ENCODE peak calls at places on chromosomes 2 and 18, in nine cellular contexts. J, V, Y, H, C, P, X, D and U are unnamed samples.

GRCh38 chr2:46858697-46859080 is 56.9 kb downstream of the MCFD2 start:
- DNase-seq in J (no peak), V (no peak), Y (no peak), H (no peak), C (no peak), P (no peak), X (peak), D (no peak), U (no peak)

GRCh38 chr2:66441651-66442365 is 6.9 kb downstream of the MEIS1 start:
- DNase-seq in J (no peak), V (no peak), Y (peak), H (no peak), C (no peak), P (no peak), X (no peak), D (no peak), U (no peak)

GRCh38 chr18:23938901-23939341 is 75.6 kb upstream of the TTC39C start:
- DNase-seq in J (no peak), V (no peak), Y (no peak), H (no peak), C (no peak), P (no peak), X (no peak), D (no peak), U (no peak)

GRCh38 chr2:240452471-240453256 is 17.2 kb downstream of the GPC1 start:
- DNase-seq in J (no peak), V (peak), Y (peak), H (peak), C (peak), P (no peak), X (no peak), D (no peak), U (peak)

GRCh38 chr18:51253476-51253875 is 56.0 kb upstream of the MEX3C start:
- DNase-seq in J (no peak), V (no peak), Y (no peak), H (no peak), C (no peak), P (no peak), X (no peak), D (no peak), U (no peak)

GRCh38 chr18:36519358-36519757 is 221.8 kb downstream of the FHOD3 start:
- DNase-seq in J (no peak), V (no peak), Y (no peak), H (no peak), C (no peak), P (no peak), X (no peak), D (no peak), U (no peak)

GRCh38 chr2:201004370-201004769 is 40.9 kb upstream of the ORC2 start:
- DNase-seq in J (no peak), V (no peak), Y (no peak), H (no peak), C (no peak), P (no peak), X (no peak), D (no peak), U (no peak)

GRCh38 chr18:78526923-78527775 is 452.5 kb upstream of the SALL3 start:
- DNase-seq in J (no peak), V (no peak), Y (peak), H (no peak), C (peak), P (no peak), X (no peak), D (no peak), U (no peak)

GRCh38 chr2:128415768-128416039 is 97.0 kb upstream of the HS6ST1 start:
- DNase-seq in J (no peak), V (no peak), Y (no peak), H (no peak), C (no peak), P (no peak), X (no peak), D (no peak), U (no peak)

GRCh38 chr2:165953306-165953654 is 296 bp downstream of the TTC21B start:
- DNase-seq in J (no peak), V (no peak), Y (no peak), H (no peak), C (no peak), P (no peak), X (no peak), D (no peak), U (no peak)

GRCh38 chr2:47890711-47891368 is 15.5 kb downstream of the FBXO11 start:
- DNase-seq in J (no peak), V (no peak), Y (no peak), H (no peak), C (no peak), P (no peak), X (no peak), D (no peak), U (no peak)

GRCh38 chr18:28208268-28208667 is 31.3 kb upstream of the CDH2 start:
- DNase-seq in J (no peak), V (no peak), Y (no peak), H (no peak), C (no peak), P (no peak), X (no peak), D (no peak), U (no peak)

GRCh38 chr2:23436346-23437099 is 51.5 kb downstream of the KLHL29 start:
- DNase-seq in J (no peak), V (peak), Y (no peak), H (no peak), C (no peak), P (no peak), X (no peak), D (no peak), U (no peak)

GRCh38 chr2:46943881-46944798 is 28.5 kb upstream of the MCFD2 start:
- DNase-seq in J (peak), V (no peak), Y (no peak), H (no peak), C (no peak), P (peak), X (peak), D (no peak), U (no peak)

GRCh38 chr2:1511455-1511854 is 98.2 kb downstream of the TPO start:
- DNase-seq in J (no peak), V (no peak), Y (no peak), H (no peak), C (no peak), P (no peak), X (no peak), D (no peak), U (no peak)

GRCh38 chr2:156538083-156538504 is 101.9 kb downstream of the GPD2 start:
- DNase-seq in J (no peak), V (no peak), Y (no peak), H (no peak), C (no peak), P (no peak), X (no peak), D (no peak), U (no peak)

GRCh38 chr2:130828461-130828860 is 8.3 kb upstream of the ARHGEF4 start:
- DNase-seq in J (no peak), V (no peak), Y (no peak), H (no peak), C (no peak), P (no peak), X (peak), D (no peak), U (no peak)

GRCh38 chr18:8703181-8703638 is 2.1 kb upstream of the MTCL1 start:
- DNase-seq in J (no peak), V (no peak), Y (peak), H (no peak), C (no peak), P (no peak), X (no peak), D (no peak), U (no peak)

GRCh38 chr2:149421791-149422190 is 91.4 kb downstream of the LYPD6 start:
- DNase-seq in J (no peak), V (no peak), Y (no peak), H (no peak), C (no peak), P (no peak), X (no peak), D (no peak), U (no peak)

GRCh38 chr2:73291093-73291460 is 2.3 kb downstream of the EGR4 start:
- DNase-seq in J (peak), V (no peak), Y (peak), H (peak), C (peak), P (peak), X (peak), D (no peak), U (peak)

GRCh38 chr18:48842259-48843061 is 108.3 kb downstream of the SMAD7 start:
- DNase-seq in J (peak), V (no peak), Y (peak), H (no peak), C (no peak), P (no peak), X (peak), D (peak), U (no peak)

GRCh38 chr2:54638103-54638502 is 85.4 kb upstream of the EML6 start:
- DNase-seq in J (no peak), V (no peak), Y (no peak), H (no peak), C (no peak), P (no peak), X (no peak), D (no peak), U (no peak)

GRCh38 chr2:43246641-43247040 is 20.2 kb upstream of the ZFP36L2 start:
- DNase-seq in J (no peak), V (no peak), Y (no peak), H (no peak), C (no peak), P (no peak), X (no peak), D (no peak), U (no peak)

GRCh38 chr2:144943293-144943941 is 423.5 kb upstream of the ZEB2 start:
- DNase-seq in J (no peak), V (no peak), Y (no peak), H (no peak), C (no peak), P (no peak), X (no peak), D (no peak), U (no peak)

GRCh38 chr2:24163186-24163585 is 11.7 kb upstream of the FAM228A start:
- DNase-seq in J (no peak), V (no peak), Y (no peak), H (no peak), C (no peak), P (no peak), X (no peak), D (no peak), U (no peak)

GRCh38 chr18:47737198-47737830 is 193.1 kb downstream of the SMAD2 start:
- DNase-seq in J (no peak), V (peak), Y (no peak), H (no peak), C (no peak), P (no peak), X (no peak), D (no peak), U (no peak)

GRCh38 chr2:71935291-71935848 is 212.3 kb downstream of the CYP26B1 start:
- DNase-seq in J (no peak), V (peak), Y (no peak), H (no peak), C (no peak), P (no peak), X (no peak), D (no peak), U (no peak)

GRCh38 chr2:187272255-187272654 is 175.8 kb downstream of the CALCRL start:
- DNase-seq in J (no peak), V (no peak), Y (no peak), H (no peak), C (no peak), P (no peak), X (no peak), D (no peak), U (no peak)

GRCh38 chr2:28366496-28367282 is 26.0 kb upstream of the FOSL2 start:
- DNase-seq in J (peak), V (no peak), Y (no peak), H (no peak), C (no peak), P (peak), X (peak), D (no peak), U (peak)

GRCh38 chr2:208929894-208930427 is 493.9 kb upstream of the MAP2 start:
- DNase-seq in J (no peak), V (no peak), Y (no peak), H (no peak), C (no peak), P (no peak), X (no peak), D (no peak), U (no peak)

GRCh38 chr2:239368906-239369584 is 31.8 kb downstream of the HDAC4 start:
- DNase-seq in J (no peak), V (no peak), Y (no peak), H (no peak), C (no peak), P (no peak), X (no peak), D (no peak), U (no peak)

GRCh38 chr2:173159794-173160463 is 84.3 kb downstream of the MAP3K20 start:
- DNase-seq in J (no peak), V (peak), Y (no peak), H (peak), C (peak), P (no peak), X (no peak), D (no peak), U (peak)

GRCh38 chr2:139067874-139068273 is 287.7 kb upstream of the NXPH2 start:
- DNase-seq in J (no peak), V (no peak), Y (no peak), H (no peak), C (no peak), P (no peak), X (no peak), D (no peak), U (no peak)

GRCh38 chr2:217248312-217248935 is 388.6 kb upstream of the TNP1 start:
- DNase-seq in J (no peak), V (no peak), Y (peak), H (no peak), C (no peak), P (no peak), X (no peak), D (no peak), U (peak)

GRCh38 chr2:71530246-71530986 is 77.1 kb downstream of the DYSF start:
- DNase-seq in J (no peak), V (no peak), Y (peak), H (peak), C (peak), P (no peak), X (no peak), D (no peak), U (peak)

GRCh38 chr2:145169285-145169684 is 649.4 kb upstream of the ZEB2 start:
- DNase-seq in J (no peak), V (no peak), Y (no peak), H (no peak), C (no peak), P (no peak), X (no peak), D (no peak), U (no peak)

GRCh38 chr18:48765053-48765452 is 185.7 kb downstream of the SMAD7 start:
- DNase-seq in J (no peak), V (no peak), Y (no peak), H (no peak), C (no peak), P (no peak), X (no peak), D (no peak), U (no peak)